ENCODE peak calls at places on chromosomes 3 and 15, in five cellular contexts. N is mesendoderm; I is cardiac fibroblast; A is CD8-positive, alpha-beta memory T cell; R is NCI-H345. X is an unnamed sample.
A peak's percentile ranks its signal among the peaks of the same experiment; 100 is the strongest.

GRCh38 chr15:90087454-90088154 is 14.7 kb downstream of the IDH2 start:
- DNase-seq in N (peak; percentile 74), I (peak; percentile 39), A (no peak), R (peak; percentile 10), X (peak; percentile 32)

GRCh38 chr3:194750409-194750808 is 64.7 kb downstream of the FAM43A start:
- DNase-seq in N (no peak), I (no peak), A (no peak), R (peak; percentile 53), X (no peak)

GRCh38 chr3:103056953-103057450 is 622.2 kb downstream of the ZPLD1 start:
- DNase-seq in N (no peak), I (no peak), A (no peak), R (no peak), X (no peak)

GRCh38 chr3:149701977-149702350 is 44.1 kb upstream of the WWTR1 start:
- DNase-seq in N (no peak), I (peak; percentile 19), A (no peak), R (no peak), X (no peak)

GRCh38 chr3:157753753-157754152 is 250.5 kb upstream of the VEPH1 start:
- DNase-seq in N (no peak), I (no peak), A (no peak), R (no peak), X (no peak)

GRCh38 chr3:192130534-192131132 is 596.7 kb downstream of the FGF12 start:
- DNase-seq in N (peak; percentile 58), I (peak; percentile 60), A (no peak), R (peak; percentile 62), X (peak; percentile 50)

GRCh38 chr15:29701151-29701550 is 121.1 kb downstream of the TJP1 start:
- DNase-seq in N (no peak), I (no peak), A (no peak), R (no peak), X (no peak)

GRCh38 chr15:58063612-58064011 is 1.9 kb downstream of the ALDH1A2 start:
- DNase-seq in N (no peak), I (no peak), A (no peak), R (no peak), X (no peak)

GRCh38 chr15:32677238-32677750 is 35.8 kb downstream of the SCG5 start:
- DNase-seq in N (no peak), I (peak; percentile 52), A (no peak), R (peak; percentile 58), X (peak; percentile 36)

GRCh38 chr15:27867861-27868260 is 231.3 kb downstream of the OCA2 start:
- DNase-seq in N (no peak), I (no peak), A (no peak), R (no peak), X (no peak)

GRCh38 chr15:65209701-65210643 is 1.3 kb downstream of the CILP start:
- DNase-seq in N (no peak), I (no peak), A (no peak), R (no peak), X (no peak)

GRCh38 chr3:24615177-24615576 is 120.5 kb upstream of the THRB start:
- DNase-seq in N (no peak), I (no peak), A (no peak), R (no peak), X (no peak)

GRCh38 chr3:29240248-29240647 is 40.6 kb upstream of the RBMS3 start:
- DNase-seq in N (peak; percentile 70), I (peak; percentile 81), A (no peak), R (no peak), X (peak; percentile 60)

GRCh38 chr3:12986986-12987385 is 86.2 kb downstream of the IQSEC1 start:
- DNase-seq in N (no peak), I (no peak), A (no peak), R (no peak), X (no peak)

GRCh38 chr3:126664591-126665214 is 9.8 kb upstream of the TXNRD3 start:
- DNase-seq in N (peak; percentile 38), I (peak; percentile 18), A (no peak), R (no peak), X (peak; percentile 35)

GRCh38 chr3:23165571-23165970 is 37.6 kb upstream of the UBE2E2 start:
- DNase-seq in N (no peak), I (no peak), A (no peak), R (no peak), X (no peak)

GRCh38 chr3:105906345-105906744 is 37.5 kb upstream of the CBLB start:
- DNase-seq in N (no peak), I (no peak), A (no peak), R (no peak), X (no peak)

GRCh38 chr3:159884661-159885402 is 103.8 kb upstream of the IL12A start:
- DNase-seq in N (peak; percentile 47), I (peak; percentile 74), A (no peak), R (no peak), X (peak; percentile 57)

GRCh38 chr15:96838088-96838487 is 507.6 kb downstream of the NR2F2 start:
- DNase-seq in N (no peak), I (peak; percentile 86), A (no peak), R (no peak), X (peak; percentile 10)

GRCh38 chr15:92580521-92580920 is 75.1 kb downstream of the FAM174B start:
- DNase-seq in N (no peak), I (no peak), A (no peak), R (no peak), X (no peak)

GRCh38 chr3:54967586-54968244 is 39.9 kb upstream of the LRTM1 start:
- DNase-seq in N (no peak), I (peak; percentile 74), A (no peak), R (no peak), X (peak; percentile 34)

GRCh38 chr15:57227899-57228298 is 148.4 kb upstream of the CGNL1 start:
- DNase-seq in N (no peak), I (peak; percentile 55), A (no peak), R (no peak), X (no peak)

GRCh38 chr3:141784096-141784495 is 20.9 kb downstream of the GRK7 start:
- DNase-seq in N (no peak), I (no peak), A (no peak), R (no peak), X (no peak)

GRCh38 chr3:57048052-57048671 is 12.3 kb upstream of the SPATA12 start:
- DNase-seq in N (no peak), I (peak; percentile 10), A (no peak), R (peak; percentile 35), X (peak; percentile 63)

GRCh38 chr3:74287557-74287956 is 326.9 kb downstream of the CNTN3 start:
- DNase-seq in N (peak; percentile 67), I (no peak), A (no peak), R (no peak), X (no peak)

GRCh38 chr3:87025636-87026035 is 34.7 kb upstream of the VGLL3 start:
- DNase-seq in N (no peak), I (no peak), A (no peak), R (no peak), X (peak; percentile 56)

GRCh38 chr3:149356630-149357029 is 20.8 kb downstream of the TM4SF1 start:
- DNase-seq in N (no peak), I (no peak), A (no peak), R (no peak), X (no peak)

GRCh38 chr3:8540456-8540855 is 38.8 kb downstream of the LMCD1 start:
- DNase-seq in N (peak; percentile 23), I (no peak), A (no peak), R (no peak), X (no peak)

GRCh38 chr15:29438714-29439076 is 169.1 kb upstream of the NSMCE3 start:
- DNase-seq in N (no peak), I (no peak), A (no peak), R (no peak), X (no peak)

GRCh38 chr3:106333911-106334618 is 465.3 kb upstream of the CBLB start:
- DNase-seq in N (no peak), I (peak; percentile 53), A (peak; percentile 6), R (no peak), X (peak; percentile 78)

GRCh38 chr15:65254237-65254820 is 32.4 kb downstream of the PARP16 start:
- DNase-seq in N (peak; percentile 55), I (peak; percentile 11), A (no peak), R (no peak), X (no peak)

GRCh38 chr15:35692256-35692867 is 146.4 kb upstream of the DPH6 start:
- DNase-seq in N (no peak), I (peak; percentile 77), A (no peak), R (no peak), X (peak; percentile 65)

GRCh38 chr3:111531446-111531845 is 10.6 kb upstream of the CD96 start:
- DNase-seq in N (no peak), I (peak; percentile 54), A (no peak), R (no peak), X (no peak)

GRCh38 chr3:133917144-133917543 is 21.5 kb upstream of the RAB6B start:
- DNase-seq in N (no peak), I (no peak), A (no peak), R (no peak), X (no peak)

GRCh38 chr3:13566462-13566748 is 17.5 kb downstream of the FBLN2 start:
- DNase-seq in N (no peak), I (no peak), A (no peak), R (no peak), X (no peak)

GRCh38 chr15:57236561-57237281 is 139.6 kb upstream of the CGNL1 start:
- DNase-seq in N (no peak), I (no peak), A (no peak), R (no peak), X (no peak)